ENCODE peak calls at places on chromosome 20, in eight cellular contexts. P, F, V, U, Y, C, D and I are unnamed samples.

GRCh38 chr20:50034567-50035170 is 51.9 kb downstream of the SNAI1 start:
- ATAC-seq in F (no peak), V (no peak), D (peak; percentile 33), Y (peak; percentile 71), U (no peak), C (no peak), P (no peak), I (no peak)

GRCh38 chr20:20231528-20232298 is 136.2 kb upstream of the INSM1 start:
- ATAC-seq in U (no peak), P (no peak), F (no peak), V (no peak), C (no peak), D (no peak), Y (no peak), I (no peak)

GRCh38 chr20:21684671-21685070 is 20.8 kb upstream of the PAX1 start:
- ATAC-seq in Y (no peak), V (no peak), U (no peak), P (no peak), F (no peak), C (no peak), D (no peak), I (no peak)

GRCh38 chr20:3854462-3854870 is 7.8 kb downstream of the MAVS start:
- ATAC-seq in U (no peak), Y (peak; percentile 68), P (no peak), F (peak; percentile 40), V (no peak), C (peak; percentile 30), D (peak; percentile 45), I (peak; percentile 16)

GRCh38 chr20:23205656-23206055 is 119.5 kb upstream of the CD93 start:
- ATAC-seq in D (peak; percentile 90), Y (no peak), V (no peak), U (no peak), F (no peak), P (peak; percentile 75), C (no peak), I (no peak)

GRCh38 chr20:19274412-19275015 is 62.1 kb downstream of the SLC24A3 start:
- ATAC-seq in U (no peak), C (no peak), P (peak; percentile 69), F (no peak), V (no peak), D (peak; percentile 33), Y (no peak), I (no peak)

GRCh38 chr20:33408716-33409654 is 7.7 kb upstream of the CDK5RAP1 start:
- ATAC-seq in F (no peak), V (peak; percentile 86), U (peak; percentile 95), P (no peak), Y (no peak), C (no peak), D (peak; percentile 13), I (peak; percentile 70)

GRCh38 chr20:34915749-34916455 is 39.5 kb downstream of the ACSS2 start:
- ATAC-seq in C (no peak), D (no peak), U (no peak), P (no peak), Y (no peak), V (no peak), F (no peak), I (no peak)

GRCh38 chr20:54649511-54649962 is 174.1 kb downstream of the DOK5 start:
- ATAC-seq in D (peak; percentile 88), Y (peak; percentile 95), P (peak; percentile 61), C (peak; percentile 67), F (peak; percentile 92), V (peak; percentile 53), U (no peak), I (peak; percentile 51)

GRCh38 chr20:4925842-4926530 is 75.3 kb downstream of the SLC23A2 start:
- ATAC-seq in Y (no peak), P (peak; percentile 86), C (no peak), D (peak; percentile 97), V (no peak), U (no peak), F (no peak), I (no peak)

GRCh38 chr20:61320617-61321200 is 68.6 kb downstream of the CDH4 start:
- ATAC-seq in D (no peak), Y (no peak), U (no peak), V (no peak), C (no peak), F (no peak), P (no peak), I (no peak)

GRCh38 chr20:6184086-6184485 is 61.3 kb upstream of the FERMT1 start:
- ATAC-seq in C (no peak), F (peak; percentile 87), V (no peak), Y (peak; percentile 75), U (no peak), P (no peak), D (no peak), I (no peak)

GRCh38 chr20:50810842-50811241 is 16.0 kb downstream of the BCAS4 start:
- ATAC-seq in D (no peak), C (no peak), P (no peak), V (peak; percentile 44), F (no peak), U (peak; percentile 60), Y (no peak), I (no peak)

GRCh38 chr20:32457476-32457986 is 99.4 kb downstream of the ASXL1 start:
- ATAC-seq in U (peak; percentile 73), D (peak; percentile 85), V (peak; percentile 59), C (no peak), Y (peak; percentile 94), F (peak; percentile 68), P (peak; percentile 75), I (no peak)

GRCh38 chr20:49045440-49046086 is 549 bp upstream of the CSE1L start:
- ATAC-seq in U (no peak), C (peak; percentile 5), Y (peak; percentile 4), V (no peak), F (peak; percentile 5), P (no peak), D (peak; percentile 43), I (peak; percentile 15)

GRCh38 chr20:15236812-15237211 is 899.4 kb upstream of the FLRT3 start:
- ATAC-seq in P (no peak), D (peak; percentile 49), C (no peak), V (peak; percentile 60), Y (peak; percentile 87), U (peak; percentile 70), F (peak; percentile 92), I (no peak)

GRCh38 chr20:63574156-63574828 is at the start of gene HELZ2:
- ATAC-seq in C (peak; percentile 81), V (peak; percentile 95), Y (peak; percentile 85), F (peak; percentile 86), P (peak; percentile 90), U (peak; percentile 89), D (peak; percentile 89), I (peak; percentile 93)

GRCh38 chr20:9374068-9374467 is 140.3 kb upstream of the LAMP5 start:
- ATAC-seq in U (no peak), P (no peak), D (no peak), V (no peak), Y (no peak), F (no peak), C (no peak), I (no peak)

GRCh38 chr20:60956194-60956593 is 295.9 kb upstream of the CDH4 start:
- ATAC-seq in P (no peak), Y (no peak), C (no peak), U (no peak), V (no peak), D (no peak), F (no peak), I (no peak)

GRCh38 chr20:37925265-37926165 is 22.6 kb downstream of the VSTM2L start:
- ATAC-seq in Y (no peak), V (no peak), C (no peak), U (no peak), D (no peak), P (no peak), F (no peak), I (no peak)

GRCh38 chr20:8740265-8740664 is 328.6 kb upstream of the PLCB4 start:
- ATAC-seq in Y (no peak), C (peak; percentile 94), D (no peak), U (peak; percentile 48), P (no peak), V (no peak), F (no peak), I (peak; percentile 89)